ENCODE peak calls at places on chromosome 21, in ten cellular contexts. N is GM23338; V is AG04450; R is cardiac muscle cell; D is suprapubic skin; L is psoas muscle; O is AG10803; E is CD8-positive, alpha-beta T cell; T is spleen; S is lower lobe of right lung. B is an unnamed sample.

GRCh38 chr21:46000182-46000730 is 18.7 kb downstream of the COL6A1 start:
- DNase-seq in D (no peak), L (peak; percentile 53), R (no peak), T (no peak), O (no peak), V (no peak), E (no peak), N (no peak), S (peak; percentile 39), B (no peak)

GRCh38 chr21:31173881-31174555 is 135.7 kb upstream of the KRTAP19-8 start:
- DNase-seq in D (no peak), T (no peak), S (peak; percentile 61), V (no peak), O (peak; percentile 29), R (peak; percentile 49), N (no peak), L (no peak), E (peak; percentile 35), B (no peak)

GRCh38 chr21:32415451-32415850 is 2.9 kb downstream of the EVA1C start:
- DNase-seq in T (no peak), L (no peak), D (peak; percentile 36), N (no peak), R (no peak), S (no peak), V (no peak), E (no peak), O (no peak), B (no peak)

GRCh38 chr21:38619865-38620513 is 121.7 kb upstream of the ERG start:
- DNase-seq in L (peak; percentile 70), V (no peak), E (no peak), S (no peak), R (peak; percentile 91), O (peak; percentile 74), D (no peak), T (no peak), N (no peak), B (no peak)

GRCh38 chr21:25639167-25639921 is at the start of gene JAM2:
- DNase-seq in R (peak; percentile 19), O (peak; percentile 9), N (peak; percentile 75), D (peak; percentile 67), S (peak; percentile 48), E (peak; percentile 37), V (no peak), T (peak; percentile 86), L (peak; percentile 64), B (peak; percentile 14)

GRCh38 chr21:27807596-27807995 is 840.7 kb upstream of the ADAMTS5 start:
- DNase-seq in V (no peak), D (no peak), E (no peak), S (no peak), T (no peak), N (no peak), R (no peak), O (no peak), L (no peak), B (peak; percentile 88)

GRCh38 chr21:21373969-21374368 is 375.8 kb downstream of the NCAM2 start:
- DNase-seq in E (no peak), T (no peak), O (peak; percentile 5), L (no peak), D (no peak), R (peak; percentile 34), N (no peak), S (no peak), V (no peak), B (no peak)

GRCh38 chr21:27057997-27058396 is 91.1 kb upstream of the ADAMTS5 start:
- DNase-seq in S (no peak), R (no peak), N (no peak), E (no peak), T (no peak), L (no peak), V (no peak), O (no peak), D (no peak), B (no peak)

GRCh38 chr21:27759091-27759659 is 792.3 kb upstream of the ADAMTS5 start:
- DNase-seq in R (no peak), L (no peak), E (no peak), V (no peak), O (peak; percentile 8), N (peak; percentile 54), S (peak; percentile 46), D (no peak), T (no peak), B (no peak)

GRCh38 chr21:41166947-41167346 is 1.0 kb upstream of the BACE2 start:
- DNase-seq in O (no peak), R (peak; percentile 18), E (no peak), D (peak; percentile 81), T (no peak), N (peak; percentile 17), S (no peak), V (no peak), L (no peak), B (no peak)
- H3K4me3 ChIP-seq in O (peak overlapping the region; percentile 70), R (peak overlapping the region; percentile 58), E (no peak overlapping the region), D (peak overlapping the region; percentile 90), T (peak overlapping the region; percentile 79), N (peak overlapping the region; percentile 81), S (peak overlapping the region; percentile 75), V (peak overlapping the region; percentile 72), L (peak overlapping the region; percentile 72), B (peak overlapping the region; percentile 54)

GRCh38 chr21:39863111-39863510 is 4.1 kb upstream of the PCP4 start:
- DNase-seq in L (no peak), R (no peak), D (no peak), S (peak; percentile 65), O (no peak), N (no peak), V (no peak), T (no peak), E (no peak), B (no peak)

GRCh38 chr21:39869141-39869818 is 2.0 kb downstream of the PCP4 start:
- DNase-seq in R (no peak), O (no peak), N (no peak), L (no peak), S (no peak), D (no peak), V (no peak), T (no peak), E (no peak), B (no peak)

GRCh38 chr21:39866093-39866492 is 1.1 kb upstream of the PCP4 start:
- DNase-seq in R (no peak), V (no peak), S (no peak), N (no peak), O (no peak), E (no peak), D (no peak), T (no peak), L (no peak), B (no peak)

DNA sequence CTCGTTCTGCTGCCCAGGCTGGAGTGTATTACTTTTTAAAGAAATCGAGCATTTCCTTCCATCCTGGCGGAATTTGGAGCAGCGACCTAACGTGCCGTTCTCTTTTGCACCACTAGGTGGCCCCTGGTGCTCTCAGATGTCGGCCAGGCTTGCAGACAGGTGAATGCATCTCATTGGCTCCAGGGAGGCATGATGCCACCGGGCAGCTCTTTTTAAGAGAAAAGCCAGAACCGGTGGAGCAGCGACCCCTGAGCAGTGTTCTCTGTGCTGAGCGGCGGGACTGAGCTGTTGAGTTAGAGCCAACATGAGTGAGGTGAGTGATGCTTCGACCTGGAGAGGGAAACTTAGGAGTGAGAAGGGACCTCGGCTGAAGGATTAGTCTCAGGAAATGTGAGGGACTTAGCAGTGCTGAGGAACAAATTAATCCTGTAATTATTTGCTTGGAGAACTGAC is at the start of gene PCP4:
- DNase-seq in N (peak; percentile 96), S (peak; percentile 59), R (peak; percentile 10), V (no peak), E (peak; percentile 12), O (peak; percentile 11), L (no peak), T (no peak), D (no peak), B (no peak)
- TF ChIP-seq CTCF in N (peak; percentile 88), S (peak; percentile 76), R (peak; percentile 61), V (peak; percentile 68), E (peak; percentile 57), O (peak; percentile 73), L (peak; percentile 58), T (peak; percentile 56), D (peak; percentile 67), B (peak; percentile 53)

GRCh38 chr21:44723177-44724131 is 12.1 kb upstream of the TSPEAR start:
- DNase-seq in O (no peak), L (no peak), S (no peak), D (peak; percentile 60), E (peak; percentile 29), N (peak; percentile 63), T (no peak), R (peak; percentile 7), V (no peak), B (no peak)
- H3K4me3 ChIP-seq in O (no peak overlapping the region), L (no peak overlapping the region), S (no peak overlapping the region), D (no peak overlapping the region), E (peak overlapping the region; percentile 55), N (peak overlapping the region; percentile 50), T (no peak overlapping the region), R (no peak overlapping the region), V (no peak overlapping the region), B (no peak overlapping the region)

GRCh38 chr21:44931501-44932365 is 8.1 kb upstream of the SLX9 start:
- DNase-seq in N (no peak), O (no peak), T (peak; percentile 88), V (no peak), S (peak; percentile 50), L (peak; percentile 59), E (no peak), R (no peak), D (no peak), B (no peak)

GRCh38 chr21:44933199-44933937 is 6.5 kb upstream of the SLX9 start:
- DNase-seq in S (peak; percentile 35), R (no peak), L (peak; percentile 31), D (no peak), T (peak; percentile 76), O (no peak), V (no peak), N (no peak), E (no peak), B (no peak)

GRCh38 chr21:44931137-44931500 is 8.7 kb upstream of the SLX9 start:
- DNase-seq in O (peak; percentile 88), N (peak; percentile 57), E (peak; percentile 37), V (no peak), S (peak; percentile 66), T (peak; percentile 94), D (no peak), L (peak; percentile 66), R (peak; percentile 78), B (peak; percentile 60)

GRCh38 chr21:44933938-44934260 is 5.9 kb upstream of the SLX9 start:
- DNase-seq in S (no peak), E (no peak), N (no peak), R (no peak), L (peak; percentile 26), T (peak; percentile 73), O (no peak), V (no peak), D (no peak), B (no peak)

DNA sequence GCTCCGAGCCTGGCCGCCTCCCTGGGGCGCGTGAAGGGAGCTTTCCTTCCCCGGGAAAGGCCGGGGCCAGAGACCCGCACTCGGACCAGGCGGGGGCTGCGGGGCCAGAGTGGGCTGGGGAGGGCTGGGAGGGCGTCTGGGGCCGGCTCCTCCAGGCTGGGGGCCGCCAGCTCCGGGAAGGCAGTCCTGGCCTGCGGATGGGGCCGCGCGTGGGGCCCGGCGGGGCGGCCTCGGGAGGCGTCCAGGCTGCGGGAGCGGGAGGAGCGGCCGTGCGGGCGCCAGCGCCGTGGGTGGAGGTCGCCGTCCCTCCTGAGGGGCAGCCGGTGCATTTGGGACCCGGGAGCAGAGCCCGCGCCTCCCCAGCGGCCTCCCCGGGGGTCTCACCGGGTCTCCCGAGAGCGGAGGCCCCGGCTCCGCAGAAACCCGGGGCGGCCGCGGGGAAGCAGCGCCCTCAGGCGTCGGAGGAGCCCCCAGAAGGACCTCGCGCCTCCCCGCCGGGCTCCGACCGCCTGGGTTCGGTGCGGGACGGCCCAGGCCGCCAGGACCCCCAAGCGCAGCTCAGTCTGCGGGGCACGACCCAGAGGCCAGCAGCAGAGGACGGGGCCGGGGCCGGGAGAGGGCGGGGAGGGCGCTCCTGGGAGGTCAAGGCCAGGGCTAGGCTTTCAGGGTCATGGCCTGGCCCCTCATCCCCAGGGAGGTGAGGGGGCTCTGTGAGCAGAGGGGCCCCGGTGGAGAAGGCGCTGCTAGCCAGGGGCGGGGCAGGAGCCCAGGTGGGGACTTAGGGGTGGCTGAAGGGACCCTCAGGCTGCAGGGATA is 7.3 kb upstream of the SLX9 start:
- DNase-seq in L (peak; percentile 70), O (peak; percentile 46), V (no peak), E (peak; percentile 79), S (peak; percentile 75), T (peak; percentile 96), D (no peak), R (peak; percentile 47), N (no peak), B (no peak)
- TF ChIP-seq CTCF in L (peak; percentile 49), O (peak; percentile 39), V (peak; percentile 41), E (peak; percentile 87), S (peak; percentile 59), T (peak; percentile 52), D (peak; percentile 45), R (peak; percentile 60), N (peak; percentile 67), B (peak; percentile 57)